ENCODE peak calls at places on chromosomes 13 and 19, in ten cellular contexts. Y is adrenal gland, O is thyroid gland, L is small intestine, M is fibroblast of lung, V is cardiac muscle cell, J is WERI-Rb-1, K is HCT116, Q is lower lobe of right lung, N is AG04450. S is an unnamed sample.

GRCh38 chr19:32404939-32405430 is 585 bp upstream of the DPY19L3 start:
- DNase-seq in Y (peak; percentile 70), O (peak; percentile 72), L (peak; percentile 28), M (peak; percentile 43), V (peak; percentile 52), J (peak; percentile 42), K (no peak), Q (peak; percentile 77), N (no peak), S (peak; percentile 56)

GRCh38 chr19:42023121-42023942 is 29.3 kb upstream of the ATP1A3 start:
- DNase-seq in Y (no peak), O (no peak), L (peak; percentile 9), M (peak; percentile 9), V (peak; percentile 30), J (peak; percentile 69), K (peak; percentile 28), Q (no peak), N (no peak), S (peak; percentile 17)

GRCh38 chr13:73607489-73608156 is 526.6 kb downstream of the KLF12 start:
- DNase-seq in Y (no peak), O (no peak), L (no peak), M (peak; percentile 4), V (no peak), J (no peak), K (no peak), Q (no peak), N (no peak), S (no peak)

GRCh38 chr13:44932850-44933251 is 56.4 kb downstream of the NUFIP1 start:
- DNase-seq in Y (peak; percentile 55), O (no peak), L (no peak), M (peak; percentile 56), V (peak; percentile 80), J (no peak), K (no peak), Q (no peak), N (no peak), S (no peak)

GRCh38 chr13:40629678-40630384 is 36.6 kb downstream of the FOXO1 start:
- DNase-seq in Y (no peak), O (no peak), L (no peak), M (no peak), V (no peak), J (no peak), K (no peak), Q (no peak), N (no peak), S (no peak)

GRCh38 chr13:31595568-31595967 is 143.8 kb upstream of the RXFP2 start:
- DNase-seq in Y (no peak), O (no peak), L (no peak), M (no peak), V (peak; percentile 8), J (no peak), K (no peak), Q (no peak), N (no peak), S (no peak)

GRCh38 chr19:54253331-54254194 is 3.5 kb downstream of the LILRB5 start:
- DNase-seq in Y (no peak), O (no peak), L (no peak), M (no peak), V (no peak), J (no peak), K (no peak), Q (no peak), N (no peak), S (no peak)

GRCh38 chr13:74466015-74466414 is 331.8 kb upstream of the KLF12 start:
- DNase-seq in Y (no peak), O (no peak), L (no peak), M (no peak), V (no peak), J (no peak), K (no peak), Q (no peak), N (no peak), S (no peak)

GRCh38 chr13:94710881-94711560 is 1.3 kb downstream of the SOX21 start:
- DNase-seq in Y (no peak), O (no peak), L (no peak), M (no peak), V (no peak), J (peak; percentile 70), K (no peak), Q (no peak), N (no peak), S (no peak)

GRCh38 chr13:98202026-98202425 is 25.0 kb upstream of the RNF113B start:
- DNase-seq in Y (no peak), O (peak; percentile 33), L (peak; percentile 70), M (no peak), V (no peak), J (no peak), K (no peak), Q (no peak), N (no peak), S (no peak)

GRCh38 chr13:98201178-98201577 is 24.1 kb upstream of the RNF113B start:
- DNase-seq in Y (no peak), O (peak; percentile 27), L (no peak), M (no peak), V (no peak), J (no peak), K (no peak), Q (no peak), N (no peak), S (no peak)

GRCh38 chr13:98198683-98199082 is 21.6 kb upstream of the RNF113B start:
- DNase-seq in Y (no peak), O (no peak), L (no peak), M (no peak), V (no peak), J (no peak), K (no peak), Q (no peak), N (no peak), S (no peak)

GRCh38 chr13:98199480-98199879 is 22.4 kb upstream of the RNF113B start:
- DNase-seq in Y (no peak), O (no peak), L (no peak), M (no peak), V (no peak), J (no peak), K (no peak), Q (no peak), N (no peak), S (no peak)

DNA sequence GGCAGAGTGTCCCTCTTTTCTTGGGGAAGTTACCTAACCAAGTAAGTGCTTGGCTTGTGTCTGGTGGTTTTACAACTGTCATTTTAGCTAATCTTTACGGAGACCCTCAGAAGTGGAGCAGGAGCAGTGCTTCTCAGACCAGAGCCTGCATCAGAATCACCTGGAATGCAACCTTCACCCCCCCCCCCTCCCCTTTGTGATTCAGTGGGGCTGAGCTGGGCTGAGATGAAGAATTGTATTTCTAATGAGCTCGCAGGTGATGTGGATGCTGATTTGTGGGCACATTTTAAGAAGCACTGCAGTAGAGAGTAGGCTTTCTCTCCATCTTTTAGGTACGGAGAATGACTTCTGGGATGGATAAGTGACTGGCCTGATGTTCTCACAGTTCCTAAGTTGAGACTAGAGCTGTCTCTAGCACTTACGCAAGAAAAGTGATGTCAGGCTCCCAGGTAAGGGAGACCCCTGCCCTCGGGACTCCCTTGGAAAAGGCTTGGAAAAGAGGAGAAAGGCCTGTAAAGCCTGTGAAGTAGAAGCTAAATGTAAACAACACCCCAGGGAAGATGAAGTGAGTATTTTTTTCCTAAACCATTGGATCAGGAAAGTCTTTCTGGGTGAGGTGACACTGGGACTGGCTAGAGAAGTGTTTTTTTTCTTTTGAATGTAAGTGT is 23.3 kb upstream of the RNF113B start:
- DNase-seq in Y (no peak), O (no peak), L (no peak), M (no peak), V (no peak), J (no peak), K (no peak), Q (no peak), N (no peak), S (no peak)
- H3K4me3 ChIP-seq in Y (no peak overlapping the region), O (no peak overlapping the region), L (no peak overlapping the region), M (no peak overlapping the region), V (no peak overlapping the region), J (no peak overlapping the region), K (no peak overlapping the region), Q (no peak overlapping the region), N (no peak overlapping the region), S (no peak overlapping the region)

GRCh38 chr13:87677043-87677333 is 5.8 kb downstream of the SLITRK5 start:
- DNase-seq in Y (no peak), O (no peak), L (no peak), M (no peak), V (no peak), J (no peak), K (no peak), Q (no peak), N (no peak), S (no peak)

GRCh38 chr13:87676254-87677042 is 5.3 kb downstream of the SLITRK5 start:
- DNase-seq in Y (no peak), O (peak; percentile 37), L (no peak), M (no peak), V (no peak), J (no peak), K (no peak), Q (no peak), N (no peak), S (no peak)

GRCh38 chr13:87677334-87678234 is 6.4 kb downstream of the SLITRK5 start:
- DNase-seq in Y (no peak), O (peak; percentile 71), L (no peak), M (peak; percentile 10), V (no peak), J (peak; percentile 66), K (no peak), Q (peak; percentile 56), N (no peak), S (no peak)

GRCh38 chr13:87674143-87674772 is 3.1 kb downstream of the SLITRK5 start:
- DNase-seq in Y (no peak), O (no peak), L (no peak), M (peak; percentile 23), V (no peak), J (no peak), K (no peak), Q (no peak), N (no peak), S (no peak)

GRCh38 chr13:87675851-87676250 is 4.7 kb downstream of the SLITRK5 start:
- DNase-seq in Y (no peak), O (no peak), L (no peak), M (no peak), V (no peak), J (no peak), K (no peak), Q (no peak), N (no peak), S (no peak)
- H3K27me3 ChIP-seq in Y (peaks cover 56% of the 10 kb centered on the region), O (no peaks in the 10 kb centered on the region), L (no peaks in the 10 kb centered on the region), M (peaks cover 10% of the 10 kb centered on the region), V (peaks cover 93% of the 10 kb centered on the region), J (peaks cover 4% of the 10 kb centered on the region), K (no peaks in the 10 kb centered on the region), Q (peaks cover 71% of the 10 kb centered on the region), N (peaks cover 29% of the 10 kb centered on the region), S (no peaks in the 10 kb centered on the region)

GRCh38 chr19:9786342-9786741 is 17.8 kb upstream of the ZNF846 start:
- DNase-seq in Y (no peak), O (no peak), L (no peak), M (no peak), V (no peak), J (no peak), K (no peak), Q (peak; percentile 56), N (no peak), S (no peak)
- H3K4me3 ChIP-seq in Y (no peak overlapping the region), O (peak overlapping the region; percentile 53), L (peak overlapping the region; percentile 46), M (peak overlapping the region; percentile 89), V (peak overlapping the region; percentile 77), J (peak overlapping the region; percentile 67), K (peak overlapping the region; percentile 58), Q (peak overlapping the region; percentile 76), N (peak overlapping the region; percentile 85), S (peak overlapping the region; percentile 80)

DNA sequence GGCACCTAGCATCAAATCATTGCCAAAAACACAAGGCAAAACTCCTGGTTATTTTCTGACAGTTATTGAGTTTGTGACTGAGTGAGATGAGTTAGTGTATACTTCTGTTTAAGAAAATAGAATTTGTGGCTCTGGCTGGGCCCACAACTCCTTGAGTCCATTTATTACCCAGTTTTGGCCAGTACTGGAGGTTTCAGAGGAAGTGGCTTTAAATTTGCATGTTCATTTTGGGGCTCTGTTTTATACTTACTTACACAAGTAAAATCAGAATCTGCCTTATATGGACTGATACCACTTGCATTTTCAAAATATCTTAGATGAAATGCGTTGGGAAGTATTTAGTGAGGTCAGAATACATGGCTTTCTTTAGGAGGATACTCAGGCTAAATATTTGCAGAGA is 29.0 kb downstream of the TNFSF11 start:
- DNase-seq in Y (no peak), O (no peak), L (no peak), M (peak; percentile 18), V (peak; percentile 2), J (no peak), K (no peak), Q (no peak), N (no peak), S (no peak)
- H3K27me3 ChIP-seq in Y (no peaks in the 10 kb centered on the region), O (no peaks in the 10 kb centered on the region), L (no peaks in the 10 kb centered on the region), M (no peaks in the 10 kb centered on the region), V (no peaks in the 10 kb centered on the region), J (no peaks in the 10 kb centered on the region), K (peaks cover 22% of the 10 kb centered on the region), Q (no peaks in the 10 kb centered on the region), N (peaks cover 4% of the 10 kb centered on the region), S (no peaks in the 10 kb centered on the region)

S was measured in dorsolateral prefrontal cortex.